ENCODE peak calls at places on chromosomes 4 and X, in eight cellular contexts. R is suprapubic skin, B is stomach, A is right lobe of liver, H is A549, K is transverse colon, E is K562, Z is adrenal gland. P is an unnamed sample.

GRCh38 chr4:98516042-98516440 is 142.4 kb downstream of the TSPAN5 start:
- DNase-seq in R (no peak), B (no peak), A (no peak), H (peak; percentile 53), K (no peak), E (peak; percentile 37), Z (no peak), P (no peak)

GRCh38 chrX:53287493-53288138 is 6.2 kb upstream of the IQSEC2 start:
- DNase-seq in R (peak; percentile 79), B (peak; percentile 43), A (peak; percentile 39), H (no peak), K (peak; percentile 70), E (no peak), Z (peak; percentile 88), P (no peak)

GRCh38 chr4:40176602-40177001 is 20.2 kb upstream of the RHOH start:
- DNase-seq in R (no peak), B (no peak), A (no peak), H (no peak), K (no peak), E (peak; percentile 30), Z (no peak), P (no peak)

GRCh38 chr4:145808848-145809512 is 129.0 kb downstream of the C4orf51 start:
- DNase-seq in R (no peak), B (no peak), A (no peak), H (no peak), K (no peak), E (no peak), Z (no peak), P (peak; percentile 26)

GRCh38 chr4:58776627-58777026 is 1666.4 kb upstream of the IGFBP7 start:
- DNase-seq in R (no peak), B (no peak), A (no peak), H (peak; percentile 60), K (no peak), E (no peak), Z (no peak), P (no peak)

GRCh38 chr4:52657630-52658501 is 1.2 kb downstream of the USP46 start:
- DNase-seq in R (peak; percentile 67), B (peak; percentile 28), A (no peak), H (peak; percentile 9), K (no peak), E (no peak), Z (no peak), P (peak; percentile 10)

GRCh38 chr4:88938138-88938537 is 118.8 kb downstream of the FAM13A start:
- DNase-seq in R (no peak), B (no peak), A (no peak), H (peak; percentile 24), K (no peak), E (no peak), Z (no peak), P (no peak)

GRCh38 chr4:100100985-100101384 is 89.3 kb downstream of the DDIT4L start:
- DNase-seq in R (no peak), B (no peak), A (no peak), H (no peak), K (no peak), E (no peak), Z (no peak), P (no peak)

GRCh38 chrX:298993-299392 is 17.8 kb downstream of the PLCXD1 start:
- DNase-seq in R (no peak), B (no peak), A (peak; percentile 6), H (no peak), K (no peak), E (no peak), Z (no peak), P (no peak)

GRCh38 chr4:145494666-145495065 is 13.0 kb downstream of the SMAD1 start:
- DNase-seq in R (no peak), B (no peak), A (no peak), H (no peak), K (no peak), E (no peak), Z (no peak), P (no peak)

GRCh38 chrX:29555465-29556091 is 659.8 kb upstream of the MAGEB2 start:
- DNase-seq in R (no peak), B (no peak), A (no peak), H (no peak), K (no peak), E (no peak), Z (no peak), P (no peak)

GRCh38 chr4:174496631-174497442 is 25.5 kb downstream of the HPGD start:
- DNase-seq in R (no peak), B (no peak), A (no peak), H (peak; percentile 37), K (peak; percentile 81), E (no peak), Z (no peak), P (peak; percentile 8)

GRCh38 chr4:30716671-30717207 is 3.4 kb upstream of the PCDH7 start:
- DNase-seq in R (no peak), B (no peak), A (no peak), H (no peak), K (no peak), E (no peak), Z (no peak), P (no peak)

GRCh38 chr4:56424697-56425514 is 10.5 kb downstream of the PPAT start:
- DNase-seq in R (no peak), B (peak; percentile 32), A (no peak), H (peak; percentile 7), K (peak; percentile 13), E (peak; percentile 46), Z (no peak), P (peak; percentile 80)

DNA sequence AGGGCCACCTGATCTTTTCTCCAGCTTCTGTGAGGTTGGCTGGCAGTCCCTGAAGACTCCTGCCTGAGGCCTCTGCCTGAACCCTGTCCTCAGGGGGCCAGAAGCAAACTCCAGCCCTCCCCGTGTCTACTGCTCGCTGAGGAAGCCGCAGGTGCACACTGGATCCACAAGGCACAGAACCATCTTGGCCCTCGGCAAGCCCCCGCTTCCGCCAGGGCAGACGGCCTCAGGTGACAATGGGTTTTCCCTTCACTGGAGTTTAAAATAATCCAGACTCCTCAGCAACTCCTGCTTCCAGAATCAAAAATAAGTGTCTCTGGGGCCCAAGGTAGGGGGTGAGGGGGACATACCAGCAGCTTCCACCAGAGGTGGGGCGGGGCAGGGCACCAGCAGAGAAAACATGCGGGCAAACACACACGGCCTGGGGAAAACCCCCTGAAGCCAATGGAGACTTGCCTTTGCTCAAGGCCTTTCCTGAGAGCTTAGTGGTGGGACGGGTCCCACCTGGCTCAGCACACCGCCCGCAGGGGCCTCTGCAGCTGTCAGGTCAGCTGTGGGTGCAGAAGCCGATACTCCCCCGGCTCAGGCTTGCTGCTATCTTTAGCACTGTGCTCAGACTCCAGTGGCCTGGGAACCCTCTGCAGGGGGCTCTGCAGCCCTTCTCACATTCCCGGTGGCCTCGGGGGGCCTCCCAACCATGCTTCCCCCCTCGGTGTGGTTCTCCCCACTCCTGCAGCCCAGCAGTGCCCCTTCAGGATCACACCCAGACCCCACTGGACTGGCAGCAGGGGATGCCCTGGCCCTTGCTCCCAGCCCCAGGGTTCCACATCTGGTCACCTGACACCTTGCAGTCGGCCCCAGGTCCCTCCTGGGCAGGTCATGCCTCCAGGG is 1.9 kb downstream of the MYL5 start:
- DNase-seq in R (no peak), B (no peak), A (no peak), H (no peak), K (peak; percentile 32), E (no peak), Z (no peak), P (no peak)
- TF ChIP-seq POLR2A in R (no peak), B (no peak), A (no peak), H (no peak), K (no peak), E (no peak), Z (no peak), P (no peak)

DNA sequence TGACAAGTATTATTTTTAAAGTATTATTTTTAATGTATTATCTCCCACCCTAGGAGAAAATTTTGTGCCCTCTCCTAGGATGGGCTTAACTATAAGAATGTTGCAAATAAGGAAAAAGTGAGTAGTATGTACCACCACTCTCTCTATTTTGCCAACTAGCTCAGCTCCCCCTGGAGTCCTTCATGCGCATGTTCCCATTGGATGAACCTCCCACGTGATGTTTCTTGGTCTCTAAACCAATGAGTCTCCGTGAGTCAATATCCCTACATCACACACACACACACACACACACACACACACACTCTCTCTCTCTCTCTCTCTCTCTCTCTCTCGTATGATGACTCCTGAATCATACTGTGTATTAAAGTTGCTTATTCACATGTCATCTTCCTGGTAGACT is 129.7 kb upstream of the ZFP42 start:
- DNase-seq in R (no peak), B (no peak), A (no peak), H (peak; percentile 11), K (no peak), E (no peak), Z (no peak), P (no peak)
- TF ChIP-seq POLR2A in R (no peak), B (no peak), A (no peak), H (no peak), K (no peak), E (no peak), Z (no peak), P (no peak)

GRCh38 chrX:73647632-73648322 is 84.8 kb downstream of the CHIC1 start:
- DNase-seq in R (no peak), B (no peak), A (no peak), H (no peak), K (no peak), E (no peak), Z (no peak), P (no peak)
- TF ChIP-seq POLR2A in R (no peak), B (no peak), A (no peak), H (no peak), K (no peak), E (no peak), Z (no peak), P (no peak)

GRCh38 chrX:41333994-41334865 is at the start of gene DDX3X:
- DNase-seq in R (peak; percentile 95), B (peak; percentile 92), A (peak; percentile 93), H (peak; percentile 91), K (peak; percentile 93), E (peak; percentile 92), Z (peak; percentile 90), P (peak; percentile 91)
- TF ChIP-seq POLR2A in R (peak; percentile 98), B (peak; percentile 97), A (peak; percentile 99), H (peak; percentile 99), K (peak; percentile 99), E (peak; percentile 99), Z (peak; percentile 99), P (peak; percentile 100)

P was measured in erythroblast.